ENCODE peak calls at places on chromosomes 6 and 20, in four cellular contexts. One of them, this sample, is unnamed.
A peak's percentile ranks its signal among the peaks of the same experiment; 100 is the strongest.

GRCh38 chr6:144912474-144912873 is 627.3 kb downstream of the UTRN start:
- DNase-seq in OCI-LY7: no peak
- DNase-seq in left ventricle myocardium inferior: no peak
- DNase-seq in tibial nerve: no peak
- DNase-seq in this sample: no peak

GRCh38 chr20:34815636-34816035 is 9.8 kb downstream of the NCOA6 start:
- DNase-seq in left ventricle myocardium inferior: no peak
- DNase-seq in OCI-LY7: no peak
- DNase-seq in tibial nerve: no peak
- DNase-seq in this sample: no peak

GRCh38 chr6:18317850-18318249 is 53.5 kb upstream of the DEK start:
- DNase-seq in OCI-LY7: no peak
- DNase-seq in left ventricle myocardium inferior: no peak
- DNase-seq in tibial nerve: no peak
- DNase-seq in this sample: no peak

GRCh38 chr6:137764464-137764863 is 102.6 kb upstream of the TNFAIP3 start:
- DNase-seq in left ventricle myocardium inferior: no peak
- DNase-seq in OCI-LY7: no peak
- DNase-seq in tibial nerve: no peak
- DNase-seq in this sample: no peak

GRCh38 chr6:19231878-19232519 is 605.2 kb upstream of the ID4 start:
- DNase-seq in tibial nerve: no peak
- DNase-seq in OCI-LY7: no peak
- DNase-seq in left ventricle myocardium inferior: no peak
- DNase-seq in this sample: peak; percentile 52

GRCh38 chr6:34424200-34425131 is 1.4 kb downstream of the RPS10 start:
- DNase-seq in left ventricle myocardium inferior: no peak
- DNase-seq in OCI-LY7: no peak
- DNase-seq in tibial nerve: no peak
- DNase-seq in this sample: no peak

GRCh38 chr20:3406481-3407425 is 716 bp downstream of the DNAAF9 start:
- DNase-seq in OCI-LY7: no peak
- DNase-seq in left ventricle myocardium inferior: no peak
- DNase-seq in tibial nerve: peak; percentile 36
- DNase-seq in this sample: peak; percentile 52

GRCh38 chr20:22382742-22383141 is 201.6 kb downstream of the FOXA2 start:
- DNase-seq in OCI-LY7: peak; percentile 22
- DNase-seq in tibial nerve: no peak
- DNase-seq in left ventricle myocardium inferior: no peak
- DNase-seq in this sample: no peak

GRCh38 chr6:145539831-145540230 is 195.5 kb downstream of the EPM2A start:
- DNase-seq in left ventricle myocardium inferior: no peak
- DNase-seq in OCI-LY7: no peak
- DNase-seq in tibial nerve: no peak
- DNase-seq in this sample: no peak

GRCh38 chr6:25017932-25018581 is 82.3 kb upstream of the RIPOR2 start:
- DNase-seq in OCI-LY7: peak; percentile 87
- DNase-seq in left ventricle myocardium inferior: peak; percentile 53
- DNase-seq in tibial nerve: peak; percentile 62
- DNase-seq in this sample: no peak

GRCh38 chr6:139011980-139012379 is 16.6 kb upstream of the ABRACL start:
- DNase-seq in tibial nerve: no peak
- DNase-seq in OCI-LY7: no peak
- DNase-seq in left ventricle myocardium inferior: no peak
- DNase-seq in this sample: no peak

GRCh38 chr20:60172306-60172984 is 214.2 kb downstream of the CDH26 start:
- DNase-seq in tibial nerve: peak; percentile 15
- DNase-seq in OCI-LY7: no peak
- DNase-seq in left ventricle myocardium inferior: no peak
- DNase-seq in this sample: no peak

GRCh38 chr6:31676904-31677303 is 4.0 kb downstream of the LY6G5C start:
- DNase-seq in OCI-LY7: no peak
- DNase-seq in tibial nerve: no peak
- DNase-seq in left ventricle myocardium inferior: no peak
- DNase-seq in this sample: no peak

GRCh38 chr6:4550227-4550597 is 226.0 kb upstream of the CDYL start:
- DNase-seq in left ventricle myocardium inferior: no peak
- DNase-seq in tibial nerve: no peak
- DNase-seq in OCI-LY7: no peak
- DNase-seq in this sample: no peak

GRCh38 chr6:5446362-5447075 is 185.2 kb downstream of the FARS2 start:
- DNase-seq in left ventricle myocardium inferior: no peak
- DNase-seq in tibial nerve: no peak
- DNase-seq in OCI-LY7: no peak
- DNase-seq in this sample: no peak

GRCh38 chr20:34141293-34141692 is 29.2 kb upstream of the EIF2S2 start:
- DNase-seq in left ventricle myocardium inferior: no peak
- DNase-seq in tibial nerve: no peak
- DNase-seq in OCI-LY7: no peak
- DNase-seq in this sample: no peak

GRCh38 chr6:28884423-28885148 is 39.2 kb downstream of the TRIM27 start:
- DNase-seq in OCI-LY7: no peak
- DNase-seq in left ventricle myocardium inferior: no peak
- DNase-seq in tibial nerve: no peak
- DNase-seq in this sample: no peak

GRCh38 chr6:52724406-52725121 is 38.7 kb downstream of the GSTA2 start:
- DNase-seq in left ventricle myocardium inferior: peak; percentile 72
- DNase-seq in OCI-LY7: peak; percentile 62
- DNase-seq in tibial nerve: peak; percentile 61
- DNase-seq in this sample: no peak

GRCh38 chr6:79670789-79671188 is 39.7 kb downstream of the SH3BGRL2 start:
- DNase-seq in OCI-LY7: no peak
- DNase-seq in left ventricle myocardium inferior: no peak
- DNase-seq in tibial nerve: no peak
- DNase-seq in this sample: no peak

GRCh38 chr6:6591778-6592388 is 3.4 kb downstream of the LY86 start:
- DNase-seq in left ventricle myocardium inferior: no peak
- DNase-seq in tibial nerve: peak; percentile 48
- DNase-seq in OCI-LY7: peak; percentile 88
- DNase-seq in this sample: no peak

GRCh38 chr6:20056350-20056992 is 155.8 kb downstream of the MBOAT1 start:
- DNase-seq in OCI-LY7: peak; percentile 50
- DNase-seq in left ventricle myocardium inferior: no peak
- DNase-seq in tibial nerve: peak; percentile 29
- DNase-seq in this sample: no peak

GRCh38 chr6:107386340-107386739 is 73.0 kb downstream of the PDSS2 start:
- DNase-seq in tibial nerve: no peak
- DNase-seq in left ventricle myocardium inferior: no peak
- DNase-seq in OCI-LY7: no peak
- DNase-seq in this sample: no peak

GRCh38 chr20:22524393-22525015 is 59.9 kb downstream of the FOXA2 start:
- DNase-seq in left ventricle myocardium inferior: no peak
- DNase-seq in tibial nerve: no peak
- DNase-seq in OCI-LY7: no peak
- DNase-seq in this sample: no peak

GRCh38 chr6:21393426-21394165 is 200.0 kb upstream of the SOX4 start:
- DNase-seq in left ventricle myocardium inferior: no peak
- DNase-seq in OCI-LY7: no peak
- DNase-seq in tibial nerve: no peak
- DNase-seq in this sample: no peak
- H3K27ac ChIP-seq in left ventricle myocardium inferior: no peak overlapping the region
- H3K27ac ChIP-seq in OCI-LY7: no peak overlapping the region
- H3K27ac ChIP-seq in tibial nerve: no peak overlapping the region
- H3K27ac ChIP-seq in this sample: no peak overlapping the region

DNA sequence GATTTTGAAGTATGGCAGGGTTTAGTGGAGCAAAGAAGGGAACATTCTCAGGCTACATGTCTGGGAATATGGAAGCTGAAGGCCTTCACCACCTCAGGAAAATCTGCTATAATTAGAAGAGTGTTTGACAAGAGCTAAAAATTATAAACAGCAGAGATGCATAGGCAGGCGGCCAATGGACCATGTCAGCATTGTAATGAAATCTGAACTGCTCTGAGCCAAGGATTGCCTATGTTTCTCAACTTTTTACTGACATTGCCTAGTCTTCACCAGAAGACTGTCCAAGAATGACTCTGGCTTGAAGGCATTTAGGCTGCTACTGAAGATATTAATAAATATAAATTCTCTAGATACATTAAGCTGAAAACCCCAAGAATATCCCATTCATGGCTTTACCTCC is 84.1 kb downstream of the C6orf52 start:
- DNase-seq in OCI-LY7: no peak
- DNase-seq in left ventricle myocardium inferior: peak; percentile 55
- DNase-seq in tibial nerve: no peak
- DNase-seq in this sample: no peak
- H3K27ac ChIP-seq in OCI-LY7: no peak overlapping the region
- H3K27ac ChIP-seq in left ventricle myocardium inferior: peak overlapping the region; percentile 86
- H3K27ac ChIP-seq in tibial nerve: no peak overlapping the region
- H3K27ac ChIP-seq in this sample: no peak overlapping the region

GRCh38 chr20:62172666-62173065 is 10.2 kb upstream of the MTG2 start:
- DNase-seq in tibial nerve: no peak
- DNase-seq in left ventricle myocardium inferior: no peak
- DNase-seq in OCI-LY7: no peak
- DNase-seq in this sample: no peak
- H3K27ac ChIP-seq in tibial nerve: no peak overlapping the region
- H3K27ac ChIP-seq in left ventricle myocardium inferior: no peak overlapping the region
- H3K27ac ChIP-seq in OCI-LY7: no peak overlapping the region
- H3K27ac ChIP-seq in this sample: no peak overlapping the region

GRCh38 chr6:36920546-36920945 is 34.0 kb upstream of the PI16 start:
- DNase-seq in OCI-LY7: no peak
- DNase-seq in left ventricle myocardium inferior: no peak
- DNase-seq in tibial nerve: no peak
- DNase-seq in this sample: no peak
- H3K27ac ChIP-seq in OCI-LY7: no peak overlapping the region
- H3K27ac ChIP-seq in left ventricle myocardium inferior: peak overlapping the region; percentile 82
- H3K27ac ChIP-seq in tibial nerve: no peak overlapping the region
- H3K27ac ChIP-seq in this sample: no peak overlapping the region

This sample was measured in caudate nucleus.